ENCODE peak calls at places on chromosomes 6 and 20, in seven cellular contexts. One of them, this sample, is unnamed.

GRCh38 chr6:139711714-139712585 is 337.5 kb upstream of the CITED2 start:
- DNase-seq in foreskin fibroblast: peak; percentile 52
- DNase-seq in stimulated activated CD4-positive, alpha-beta T cell treated with anti-CD3 and anti-CD28 coated beads, Interleukin-2, amount 100 ng/mL, for 48 hours: no peak
- DNase-seq in hypothalamus: no peak
- DNase-seq in HTR-8/SVneo: no peak
- DNase-seq in Karpas-422: peak; percentile 29
- DNase-seq in HFFc6: peak; percentile 50
- DNase-seq in this sample: no peak

GRCh38 chr6:127816643-127817042 is 84.2 kb downstream of the THEMIS start:
- DNase-seq in stimulated activated CD4-positive, alpha-beta T cell treated with anti-CD3 and anti-CD28 coated beads, Interleukin-2, amount 100 ng/mL, for 48 hours: no peak
- DNase-seq in hypothalamus: no peak
- DNase-seq in foreskin fibroblast: no peak
- DNase-seq in HTR-8/SVneo: no peak
- DNase-seq in HFFc6: no peak
- DNase-seq in Karpas-422: no peak
- DNase-seq in this sample: no peak

GRCh38 chr20:4041748-4042411 is 26.5 kb upstream of the RNF24 start:
- DNase-seq in stimulated activated CD4-positive, alpha-beta T cell treated with anti-CD3 and anti-CD28 coated beads, Interleukin-2, amount 100 ng/mL, for 48 hours: no peak
- DNase-seq in Karpas-422: no peak
- DNase-seq in HFFc6: peak; percentile 60
- DNase-seq in hypothalamus: no peak
- DNase-seq in HTR-8/SVneo: peak; percentile 86
- DNase-seq in foreskin fibroblast: peak; percentile 68
- DNase-seq in this sample: peak; percentile 64

GRCh38 chr6:2480267-2480966 is 235.0 kb upstream of the GMDS start:
- DNase-seq in HFFc6: no peak
- DNase-seq in foreskin fibroblast: no peak
- DNase-seq in HTR-8/SVneo: no peak
- DNase-seq in hypothalamus: no peak
- DNase-seq in stimulated activated CD4-positive, alpha-beta T cell treated with anti-CD3 and anti-CD28 coated beads, Interleukin-2, amount 100 ng/mL, for 48 hours: no peak
- DNase-seq in Karpas-422: no peak
- DNase-seq in this sample: no peak

GRCh38 chr20:17530716-17531536 is at the start of gene BFSP1:
- DNase-seq in Karpas-422: peak; percentile 54
- DNase-seq in HFFc6: peak; percentile 32
- DNase-seq in HTR-8/SVneo: peak; percentile 48
- DNase-seq in hypothalamus: peak; percentile 13
- DNase-seq in stimulated activated CD4-positive, alpha-beta T cell treated with anti-CD3 and anti-CD28 coated beads, Interleukin-2, amount 100 ng/mL, for 48 hours: peak; percentile 50
- DNase-seq in foreskin fibroblast: peak; percentile 58
- DNase-seq in this sample: no peak

GRCh38 chr20:23419995-23420901 is 1.0 kb downstream of the NAPB start:
- DNase-seq in foreskin fibroblast: peak; percentile 47
- DNase-seq in HTR-8/SVneo: no peak
- DNase-seq in HFFc6: peak; percentile 71
- DNase-seq in Karpas-422: peak; percentile 70
- DNase-seq in stimulated activated CD4-positive, alpha-beta T cell treated with anti-CD3 and anti-CD28 coated beads, Interleukin-2, amount 100 ng/mL, for 48 hours: peak; percentile 35
- DNase-seq in hypothalamus: no peak
- DNase-seq in this sample: no peak

GRCh38 chr6:28675600-28675999 is 149.9 kb downstream of the GPX5 start:
- DNase-seq in hypothalamus: no peak
- DNase-seq in HTR-8/SVneo: no peak
- DNase-seq in Karpas-422: no peak
- DNase-seq in HFFc6: no peak
- DNase-seq in stimulated activated CD4-positive, alpha-beta T cell treated with anti-CD3 and anti-CD28 coated beads, Interleukin-2, amount 100 ng/mL, for 48 hours: no peak
- DNase-seq in foreskin fibroblast: no peak
- DNase-seq in this sample: no peak

GRCh38 chr6:141394125-141394536 is 738.6 kb upstream of the GJE1 start:
- DNase-seq in Karpas-422: no peak
- DNase-seq in HFFc6: no peak
- DNase-seq in hypothalamus: no peak
- DNase-seq in HTR-8/SVneo: no peak
- DNase-seq in stimulated activated CD4-positive, alpha-beta T cell treated with anti-CD3 and anti-CD28 coated beads, Interleukin-2, amount 100 ng/mL, for 48 hours: no peak
- DNase-seq in foreskin fibroblast: no peak
- DNase-seq in this sample: no peak

GRCh38 chr6:33298773-33299236 is at the start of gene RGL2:
- DNase-seq in foreskin fibroblast: peak; percentile 59
- DNase-seq in HTR-8/SVneo: no peak
- DNase-seq in stimulated activated CD4-positive, alpha-beta T cell treated with anti-CD3 and anti-CD28 coated beads, Interleukin-2, amount 100 ng/mL, for 48 hours: no peak
- DNase-seq in hypothalamus: peak; percentile 68
- DNase-seq in Karpas-422: peak; percentile 88
- DNase-seq in HFFc6: no peak
- DNase-seq in this sample: no peak

GRCh38 chr6:4449409-4449808 is 314.0 kb upstream of the ECI2 start:
- DNase-seq in stimulated activated CD4-positive, alpha-beta T cell treated with anti-CD3 and anti-CD28 coated beads, Interleukin-2, amount 100 ng/mL, for 48 hours: no peak
- DNase-seq in hypothalamus: no peak
- DNase-seq in Karpas-422: no peak
- DNase-seq in HFFc6: no peak
- DNase-seq in foreskin fibroblast: no peak
- DNase-seq in HTR-8/SVneo: no peak
- DNase-seq in this sample: no peak

GRCh38 chr6:53410508-53411258 is 61.9 kb upstream of the ELOVL5 start:
- DNase-seq in stimulated activated CD4-positive, alpha-beta T cell treated with anti-CD3 and anti-CD28 coated beads, Interleukin-2, amount 100 ng/mL, for 48 hours: peak; percentile 37
- DNase-seq in HFFc6: peak; percentile 23
- DNase-seq in Karpas-422: peak; percentile 87
- DNase-seq in HTR-8/SVneo: peak; percentile 20
- DNase-seq in hypothalamus: peak; percentile 2
- DNase-seq in foreskin fibroblast: peak; percentile 37
- DNase-seq in this sample: peak; percentile 69

GRCh38 chr20:61534346-61534745 is 282.3 kb downstream of the CDH4 start:
- DNase-seq in foreskin fibroblast: no peak
- DNase-seq in HTR-8/SVneo: no peak
- DNase-seq in HFFc6: no peak
- DNase-seq in stimulated activated CD4-positive, alpha-beta T cell treated with anti-CD3 and anti-CD28 coated beads, Interleukin-2, amount 100 ng/mL, for 48 hours: no peak
- DNase-seq in Karpas-422: no peak
- DNase-seq in hypothalamus: no peak
- DNase-seq in this sample: no peak

GRCh38 chr20:32641464-32641863 is 32.3 kb downstream of the C20orf203 start:
- DNase-seq in Karpas-422: no peak
- DNase-seq in hypothalamus: no peak
- DNase-seq in HFFc6: no peak
- DNase-seq in foreskin fibroblast: no peak
- DNase-seq in HTR-8/SVneo: no peak
- DNase-seq in stimulated activated CD4-positive, alpha-beta T cell treated with anti-CD3 and anti-CD28 coated beads, Interleukin-2, amount 100 ng/mL, for 48 hours: no peak
- DNase-seq in this sample: no peak

GRCh38 chr20:58903636-58904035 is 51.1 kb downstream of the GNAS start:
- DNase-seq in foreskin fibroblast: no peak
- DNase-seq in Karpas-422: no peak
- DNase-seq in HTR-8/SVneo: no peak
- DNase-seq in HFFc6: no peak
- DNase-seq in hypothalamus: no peak
- DNase-seq in stimulated activated CD4-positive, alpha-beta T cell treated with anti-CD3 and anti-CD28 coated beads, Interleukin-2, amount 100 ng/mL, for 48 hours: no peak
- DNase-seq in this sample: no peak

GRCh38 chr6:50791900-50792508 is 26.7 kb upstream of the TFAP2B start:
- DNase-seq in foreskin fibroblast: no peak
- DNase-seq in HTR-8/SVneo: peak; percentile 26
- DNase-seq in hypothalamus: no peak
- DNase-seq in HFFc6: peak; percentile 24
- DNase-seq in stimulated activated CD4-positive, alpha-beta T cell treated with anti-CD3 and anti-CD28 coated beads, Interleukin-2, amount 100 ng/mL, for 48 hours: no peak
- DNase-seq in Karpas-422: peak; percentile 80
- DNase-seq in this sample: peak; percentile 50

GRCh38 chr6:38179794-38180430 is 360.4 kb downstream of the ZFAND3 start:
- DNase-seq in HTR-8/SVneo: no peak
- DNase-seq in Karpas-422: no peak
- DNase-seq in hypothalamus: no peak
- DNase-seq in foreskin fibroblast: no peak
- DNase-seq in HFFc6: no peak
- DNase-seq in stimulated activated CD4-positive, alpha-beta T cell treated with anti-CD3 and anti-CD28 coated beads, Interleukin-2, amount 100 ng/mL, for 48 hours: no peak
- DNase-seq in this sample: no peak

GRCh38 chr20:54512694-54513093 is 37.3 kb downstream of the DOK5 start:
- DNase-seq in foreskin fibroblast: no peak
- DNase-seq in HFFc6: no peak
- DNase-seq in hypothalamus: no peak
- DNase-seq in stimulated activated CD4-positive, alpha-beta T cell treated with anti-CD3 and anti-CD28 coated beads, Interleukin-2, amount 100 ng/mL, for 48 hours: no peak
- DNase-seq in Karpas-422: no peak
- DNase-seq in HTR-8/SVneo: no peak
- DNase-seq in this sample: no peak

This sample was measured in COLO829.